ENCODE peak calls at places on chromosomes 6 and 20, in ten cellular contexts. K is sigmoid colon, O is transverse colon, A is stomach, N is ovary, H is suprapubic skin, L is tibial nerve, U is H1, Q is A549, X is HepG2. E is an unnamed sample.
A peak's percentile ranks its signal among the peaks of the same experiment; 100 is the strongest.

GRCh38 chr6:88730602-88731001 is 232.8 kb downstream of the RNGTT start:
- DNase-seq in K (no peak), O (no peak), A (no peak), N (no peak), H (no peak), L (no peak), U (peak; percentile 57), Q (peak; percentile 63), X (no peak), E (no peak)

GRCh38 chr6:37033255-37033654 is 27.8 kb downstream of the FGD2 start:
- DNase-seq in K (no peak), O (no peak), A (no peak), N (no peak), H (no peak), L (no peak), U (no peak), Q (no peak), X (no peak), E (no peak)

GRCh38 chr20:49452011-49452482 is 30.4 kb downstream of the KCNB1 start:
- DNase-seq in K (peak; percentile 82), O (no peak), A (no peak), N (no peak), H (no peak), L (no peak), U (no peak), Q (no peak), X (no peak), E (no peak)

GRCh38 chr6:106591111-106591825 is 38.0 kb downstream of the RTN4IP1 start:
- DNase-seq in K (no peak), O (no peak), A (no peak), N (no peak), H (no peak), L (no peak), U (no peak), Q (peak; percentile 16), X (peak; percentile 15), E (no peak)

GRCh38 chr6:42689371-42689770 is 33.0 kb downstream of the PRPH2 start:
- DNase-seq in K (no peak), O (no peak), A (no peak), N (no peak), H (no peak), L (no peak), U (no peak), Q (no peak), X (no peak), E (no peak)

GRCh38 chr20:2022163-2022562 is 28.3 kb upstream of the PDYN start:
- DNase-seq in K (no peak), O (no peak), A (no peak), N (no peak), H (no peak), L (no peak), U (no peak), Q (no peak), X (no peak), E (no peak)

GRCh38 chr20:19786311-19786710 is 28.3 kb downstream of the RIN2 start:
- DNase-seq in K (peak; percentile 63), O (peak; percentile 59), A (no peak), N (no peak), H (no peak), L (peak; percentile 26), U (no peak), Q (no peak), X (no peak), E (no peak)

GRCh38 chr20:10531848-10532247 is 96.7 kb downstream of the SLX4IP start:
- DNase-seq in K (no peak), O (no peak), A (no peak), N (no peak), H (no peak), L (no peak), U (no peak), Q (no peak), X (no peak), E (no peak)

GRCh38 chr20:38649275-38649891 is 47.8 kb downstream of the ARHGAP40 start:
- DNase-seq in K (no peak), O (no peak), A (no peak), N (no peak), H (no peak), L (no peak), U (no peak), Q (peak; percentile 46), X (peak; percentile 59), E (no peak)

GRCh38 chr20:6780414-6780813 is 12.9 kb downstream of the BMP2 start:
- DNase-seq in K (no peak), O (no peak), A (no peak), N (no peak), H (no peak), L (no peak), U (no peak), Q (no peak), X (no peak), E (no peak)

GRCh38 chr6:30767158-30767943 is 23.0 kb upstream of the IER3 start:
- DNase-seq in K (no peak), O (no peak), A (no peak), N (no peak), H (no peak), L (no peak), U (no peak), Q (no peak), X (no peak), E (no peak)

GRCh38 chr20:49276201-49276894 is 1.5 kb downstream of the ZNFX1 start:
- DNase-seq in K (no peak), O (peak; percentile 14), A (no peak), N (no peak), H (no peak), L (peak; percentile 19), U (no peak), Q (no peak), X (no peak), E (peak; percentile 42)

GRCh38 chr6:3838992-3839867 is 9.9 kb upstream of the FAM50B start:
- DNase-seq in K (no peak), O (no peak), A (no peak), N (no peak), H (no peak), L (no peak), U (no peak), Q (no peak), X (peak; percentile 95), E (no peak)

DNA sequence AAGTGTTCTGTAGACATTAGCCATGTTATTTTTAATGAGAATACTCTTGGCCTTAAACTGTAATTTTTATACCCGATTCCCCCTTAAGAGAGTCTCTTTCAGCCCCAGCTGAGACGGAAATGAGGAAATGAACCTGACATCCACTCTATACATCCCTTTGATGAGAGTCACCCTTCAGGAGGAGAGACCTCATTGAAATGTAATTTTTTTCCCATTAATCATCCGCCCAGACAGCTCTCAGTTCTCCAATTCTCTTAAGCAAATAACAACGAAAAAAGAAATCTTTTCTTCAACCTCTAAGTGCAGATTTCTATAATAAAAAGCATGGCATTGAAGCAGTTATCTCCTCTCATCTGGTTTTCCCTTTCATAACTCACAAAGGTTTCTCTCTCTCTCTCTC is 243.8 kb upstream of the PMEPA1 start:
- DNase-seq in K (no peak), O (no peak), A (no peak), N (no peak), H (no peak), L (no peak), U (no peak), Q (no peak), X (no peak), E (no peak)
- TF ChIP-seq EP300 in K (no peak), O (no peak), A (no peak), N (no peak), H (no peak), L (no peak), U (no peak), Q (no peak), X (no peak), E (no peak)

GRCh38 chr6:157206359-157206815 is 116.9 kb downstream of the TMEM242 start:
- DNase-seq in K (no peak), O (no peak), A (no peak), N (no peak), H (no peak), L (no peak), U (no peak), Q (no peak), X (no peak), E (no peak)
- TF ChIP-seq EP300 in K (no peak), O (no peak), A (no peak), N (no peak), H (no peak), L (no peak), U (no peak), Q (no peak), X (no peak), E (no peak)

DNA sequence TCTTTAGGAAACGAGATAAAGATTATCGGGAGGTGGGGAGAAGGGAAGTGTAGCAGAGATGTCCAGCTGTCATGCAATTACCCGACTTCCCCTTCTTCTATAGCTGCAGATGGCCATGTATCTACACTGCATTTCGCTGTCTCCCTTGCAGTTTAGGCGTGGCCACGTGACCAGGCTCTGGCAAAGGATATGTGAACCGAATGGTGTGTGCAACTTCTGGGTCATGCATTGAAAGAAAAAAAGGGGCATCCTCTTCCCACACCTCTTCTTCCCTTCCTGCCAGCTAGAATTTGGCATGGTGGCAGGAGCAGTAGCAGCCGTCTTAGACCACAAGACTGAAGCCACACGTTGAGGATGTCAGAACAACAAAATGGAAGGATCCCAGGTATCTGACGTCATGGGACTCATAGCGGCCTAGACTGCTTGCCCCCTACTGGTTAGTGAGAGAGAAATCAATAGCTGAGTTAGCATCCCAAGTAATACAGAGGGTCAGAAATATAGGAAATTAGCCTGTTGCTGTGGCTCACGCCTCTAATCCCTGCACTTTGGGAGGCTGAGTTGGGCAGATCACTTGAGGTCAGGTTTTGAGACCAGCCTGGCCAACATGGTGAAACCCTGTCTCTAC is 32.8 kb downstream of the TCF15 start:
- DNase-seq in K (no peak), O (no peak), A (no peak), N (no peak), H (peak; percentile 26), L (no peak), U (no peak), Q (peak; percentile 79), X (peak; percentile 70), E (no peak)
- TF ChIP-seq EP300 in K (no peak), O (no peak), A (no peak), N (no peak), H (no peak), L (no peak), U (no peak), Q (no peak), X (no peak), E (no peak)

GRCh38 chr6:140923048-140923447 is 1209.7 kb upstream of the GJE1 start:
- DNase-seq in K (no peak), O (no peak), A (no peak), N (no peak), H (no peak), L (no peak), U (no peak), Q (no peak), X (no peak), E (no peak)

GRCh38 chr6:140921366-140922226 is 1211.1 kb upstream of the GJE1 start:
- DNase-seq in K (no peak), O (peak; percentile 19), A (no peak), N (no peak), H (no peak), L (no peak), U (peak; percentile 5), Q (peak; percentile 59), X (peak; percentile 61), E (no peak)
- TF ChIP-seq EP300 in K (no peak), O (no peak), A (no peak), N (no peak), H (no peak), L (no peak), U (no peak), Q (no peak), X (no peak), E (no peak)

GRCh38 chr20:41734506-41734945 is 116.3 kb upstream of the CHD6 start:
- DNase-seq in K (no peak), O (peak; percentile 47), A (peak; percentile 49), N (no peak), H (no peak), L (peak; percentile 42), U (peak; percentile 21), Q (peak; percentile 54), X (peak; percentile 75), E (peak; percentile 29)
- TF ChIP-seq EP300 in K (no peak), O (no peak), A (no peak), N (no peak), H (no peak), L (no peak), U (no peak), Q (no peak), X (no peak), E (no peak)